ENCODE peak calls at places on chromosomes 13 and 19, in five cellular contexts. One of them, this sample, is unnamed.

GRCh38 chr13:112634102-112634501 is 46.1 kb upstream of the TUBGCP3 start:
- DNase-seq in A549: no peak
- DNase-seq in K562: no peak
- DNase-seq in IMR-90: no peak
- DNase-seq in HepG2: no peak
- DNase-seq in this sample: no peak

GRCh38 chr19:1172353-1173159 is 1.5 kb downstream of the SBNO2 start:
- DNase-seq in A549: peak
- DNase-seq in K562: no peak
- DNase-seq in IMR-90: peak
- DNase-seq in HepG2: no peak
- DNase-seq in this sample: no peak

GRCh38 chr13:88377852-88378251 is 706.7 kb downstream of the SLITRK5 start:
- DNase-seq in A549: no peak
- DNase-seq in K562: no peak
- DNase-seq in IMR-90: no peak
- DNase-seq in HepG2: no peak
- DNase-seq in this sample: no peak

GRCh38 chr19:45191324-45191845 is 12.8 kb downstream of the BLOC1S3 start:
- DNase-seq in A549: no peak
- DNase-seq in K562: no peak
- DNase-seq in IMR-90: no peak
- DNase-seq in HepG2: no peak
- DNase-seq in this sample: no peak

GRCh38 chr13:29684441-29684840 is 89.0 kb upstream of the SLC7A1 start:
- DNase-seq in A549: no peak
- DNase-seq in K562: no peak
- DNase-seq in IMR-90: peak
- DNase-seq in HepG2: no peak
- DNase-seq in this sample: no peak

GRCh38 chr13:51638497-51638871 is 54.2 kb downstream of the WDFY2 start:
- DNase-seq in A549: no peak
- DNase-seq in K562: no peak
- DNase-seq in IMR-90: no peak
- DNase-seq in HepG2: no peak
- DNase-seq in this sample: no peak

GRCh38 chr19:8610041-8610927 is at the start of gene ADAMTS10:
- DNase-seq in A549: no peak
- DNase-seq in K562: peak
- DNase-seq in IMR-90: peak
- DNase-seq in HepG2: no peak
- DNase-seq in this sample: no peak

GRCh38 chr19:39398297-39398864 is 7.2 kb downstream of the MED29 start:
- DNase-seq in A549: peak
- DNase-seq in K562: no peak
- DNase-seq in IMR-90: peak
- DNase-seq in HepG2: peak
- DNase-seq in this sample: no peak

GRCh38 chr19:45423589-45424190 is at the start of gene ERCC1:
- DNase-seq in A549: peak
- DNase-seq in K562: peak
- DNase-seq in IMR-90: peak
- DNase-seq in HepG2: peak
- DNase-seq in this sample: peak

GRCh38 chr19:55206664-55207500 is 2.4 kb downstream of the PTPRH start:
- DNase-seq in A549: peak
- DNase-seq in K562: peak
- DNase-seq in IMR-90: peak
- DNase-seq in HepG2: peak
- DNase-seq in this sample: peak

GRCh38 chr19:18648971-18649310 is 12.1 kb downstream of the KLHL26 start:
- DNase-seq in A549: no peak
- DNase-seq in K562: no peak
- DNase-seq in IMR-90: no peak
- DNase-seq in HepG2: no peak
- DNase-seq in this sample: no peak

GRCh38 chr19:18677156-18677555 is 6.3 kb upstream of the CRTC1 start:
- DNase-seq in A549: no peak
- DNase-seq in K562: no peak
- DNase-seq in IMR-90: no peak
- DNase-seq in HepG2: no peak
- DNase-seq in this sample: no peak

GRCh38 chr13:21124853-21125252 is 51.5 kb downstream of the SKA3 start:
- DNase-seq in A549: peak
- DNase-seq in K562: no peak
- DNase-seq in IMR-90: peak
- DNase-seq in HepG2: peak
- DNase-seq in this sample: no peak

GRCh38 chr19:33064117-33064777 is 441 bp downstream of the RHPN2 start:
- DNase-seq in A549: peak
- DNase-seq in K562: peak
- DNase-seq in IMR-90: no peak
- DNase-seq in HepG2: no peak
- DNase-seq in this sample: no peak

GRCh38 chr19:3576696-3577443 is 4.1 kb downstream of the HMG20B start:
- DNase-seq in A549: no peak
- DNase-seq in K562: peak
- DNase-seq in IMR-90: peak
- DNase-seq in HepG2: no peak
- DNase-seq in this sample: peak

GRCh38 chr19:47601180-47601904 is 7.6 kb upstream of the BICRA start:
- DNase-seq in A549: no peak
- DNase-seq in K562: no peak
- DNase-seq in IMR-90: no peak
- DNase-seq in HepG2: peak
- DNase-seq in this sample: no peak

GRCh38 chr13:113864303-113864890 is 521 bp upstream of the GAS6 start:
- DNase-seq in A549: no peak
- DNase-seq in K562: no peak
- DNase-seq in IMR-90: peak
- DNase-seq in HepG2: no peak
- DNase-seq in this sample: no peak

GRCh38 chr19:46297700-46298476 is 1.0 kb downstream of the HIF3A start:
- DNase-seq in A549: no peak
- DNase-seq in K562: peak
- DNase-seq in IMR-90: no peak
- DNase-seq in HepG2: no peak
- DNase-seq in this sample: no peak

GRCh38 chr13:66859078-66859477 is 371.1 kb downstream of the PCDH9 start:
- DNase-seq in A549: no peak
- DNase-seq in K562: no peak
- DNase-seq in IMR-90: peak
- DNase-seq in HepG2: no peak
- DNase-seq in this sample: no peak

GRCh38 chr19:6393982-6394412 is 1.0 kb upstream of the GTF2F1 start:
- DNase-seq in A549: no peak
- DNase-seq in K562: no peak
- DNase-seq in IMR-90: no peak
- DNase-seq in HepG2: no peak
- DNase-seq in this sample: no peak

GRCh38 chr13:91123456-91124127 is 223.9 kb upstream of the MIR17HG start:
- DNase-seq in A549: no peak
- DNase-seq in K562: no peak
- DNase-seq in IMR-90: no peak
- DNase-seq in HepG2: no peak
- DNase-seq in this sample: no peak

GRCh38 chr13:74191036-74191809 is 57.0 kb upstream of the KLF12 start:
- DNase-seq in A549: no peak
- DNase-seq in K562: no peak
- DNase-seq in IMR-90: peak
- DNase-seq in HepG2: no peak
- DNase-seq in this sample: no peak

GRCh38 chr19:15897738-15898276 is at the start of gene CYP4F2:
- DNase-seq in A549: no peak
- DNase-seq in K562: peak
- DNase-seq in IMR-90: no peak
- DNase-seq in HepG2: peak
- DNase-seq in this sample: no peak

GRCh38 chr13:51240888-51241475 is 18.8 kb downstream of the FAM124A start:
- DNase-seq in A549: no peak
- DNase-seq in K562: no peak
- DNase-seq in IMR-90: no peak
- DNase-seq in HepG2: no peak
- DNase-seq in this sample: peak

GRCh38 chr13:39105110-39105509 is 66.9 kb downstream of the NHLRC3 start:
- DNase-seq in A549: no peak
- DNase-seq in K562: no peak
- DNase-seq in IMR-90: no peak
- DNase-seq in HepG2: no peak
- DNase-seq in this sample: no peak

DNA sequence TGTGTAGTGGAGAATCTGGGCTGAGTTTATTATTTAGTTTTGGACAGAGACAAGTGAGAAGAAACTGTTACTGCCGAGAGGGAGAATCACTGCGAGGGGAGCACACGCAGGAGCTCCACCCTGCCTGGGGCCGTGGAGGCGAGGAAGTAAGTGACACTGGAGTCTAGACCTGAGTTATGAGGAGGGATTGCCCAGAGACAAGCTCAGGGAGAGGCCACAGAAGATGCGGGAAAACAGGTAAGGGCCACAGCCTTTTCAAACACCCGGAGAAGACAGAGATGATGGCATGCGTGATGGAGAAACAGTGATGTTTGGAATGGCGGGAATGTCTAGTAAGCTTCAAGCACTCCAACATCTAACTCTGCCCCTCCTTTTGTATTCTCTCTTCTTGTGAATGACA is 84.1 kb downstream of the TNFSF11 start:
- DNase-seq in A549: no peak
- DNase-seq in K562: no peak
- DNase-seq in IMR-90: no peak
- DNase-seq in HepG2: no peak
- DNase-seq in this sample: no peak
- TF ChIP-seq CEBPB in A549: no peak
- TF ChIP-seq CEBPB in K562: no peak
- TF ChIP-seq CEBPB in IMR-90: no peak
- TF ChIP-seq CEBPB in HepG2: no peak
- TF ChIP-seq CEBPB in this sample: no peak

GRCh38 chr19:12628040-12629022 is 17.6 kb downstream of the ZNF791 start:
- DNase-seq in A549: peak
- DNase-seq in K562: no peak
- DNase-seq in IMR-90: peak
- DNase-seq in HepG2: no peak
- DNase-seq in this sample: no peak

GRCh38 chr19:12623361-12624031 is 12.8 kb downstream of the ZNF791 start:
- DNase-seq in A549: no peak
- DNase-seq in K562: no peak
- DNase-seq in IMR-90: peak
- DNase-seq in HepG2: no peak
- DNase-seq in this sample: no peak

GRCh38 chr19:12626958-12627357 is 16.2 kb downstream of the ZNF791 start:
- DNase-seq in A549: no peak
- DNase-seq in K562: no peak
- DNase-seq in IMR-90: no peak
- DNase-seq in HepG2: no peak
- DNase-seq in this sample: no peak

GRCh38 chr19:12629215-12629614 is 18.5 kb downstream of the ZNF791 start:
- DNase-seq in A549: no peak
- DNase-seq in K562: no peak
- DNase-seq in IMR-90: no peak
- DNase-seq in HepG2: no peak
- DNase-seq in this sample: no peak
- TF ChIP-seq MAFK in A549: no peak
- TF ChIP-seq MAFK in K562: no peak
- TF ChIP-seq MAFK in IMR-90: no peak
- TF ChIP-seq MAFK in HepG2: no peak
- TF ChIP-seq MAFK in this sample: no peak

DNA sequence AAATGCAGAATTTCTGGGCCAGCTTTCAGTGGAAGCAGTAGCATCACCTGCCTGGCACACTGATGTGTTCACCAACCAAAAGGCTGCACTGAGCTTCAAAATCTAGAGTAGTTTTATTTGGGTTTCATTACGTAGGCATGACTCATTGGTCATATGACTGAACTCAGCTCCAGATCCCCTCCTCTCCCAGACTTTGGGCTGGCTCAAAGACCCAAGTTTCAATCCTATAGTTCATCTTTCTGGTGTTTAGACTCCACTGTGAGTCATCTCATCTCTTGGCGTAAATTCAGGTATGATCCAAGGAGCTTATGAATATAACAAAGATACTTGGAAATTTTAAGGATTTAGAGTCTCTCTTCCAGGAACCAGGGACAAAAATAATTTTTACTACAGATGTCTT is 17.7 kb downstream of the ZMYM5 start:
- DNase-seq in A549: peak
- DNase-seq in K562: peak
- DNase-seq in IMR-90: peak
- DNase-seq in HepG2: peak
- DNase-seq in this sample: no peak
- TF ChIP-seq RFX5 in A549: no peak
- TF ChIP-seq RFX5 in K562: no peak
- TF ChIP-seq RFX5 in IMR-90: no peak
- TF ChIP-seq RFX5 in HepG2: no peak
- TF ChIP-seq RFX5 in this sample: no peak

GRCh38 chr19:29714371-29714952 is 599 bp downstream of the C19orf12 start:
- DNase-seq in A549: no peak
- DNase-seq in K562: peak
- DNase-seq in IMR-90: no peak
- DNase-seq in HepG2: no peak
- DNase-seq in this sample: no peak

GRCh38 chr19:29715695-29716581 is 877 bp upstream of the C19orf12 start:
- DNase-seq in A549: peak
- DNase-seq in K562: no peak
- DNase-seq in IMR-90: no peak
- DNase-seq in HepG2: peak
- DNase-seq in this sample: no peak

GRCh38 chr19:29712744-29713516 is 2.1 kb downstream of the C19orf12 start:
- DNase-seq in A549: no peak
- DNase-seq in K562: no peak
- DNase-seq in IMR-90: no peak
- DNase-seq in HepG2: no peak
- DNase-seq in this sample: no peak

GRCh38 chr19:29717051-29717450 is 2.0 kb upstream of the C19orf12 start:
- DNase-seq in A549: no peak
- DNase-seq in K562: no peak
- DNase-seq in IMR-90: no peak
- DNase-seq in HepG2: no peak
- DNase-seq in this sample: no peak

DNA sequence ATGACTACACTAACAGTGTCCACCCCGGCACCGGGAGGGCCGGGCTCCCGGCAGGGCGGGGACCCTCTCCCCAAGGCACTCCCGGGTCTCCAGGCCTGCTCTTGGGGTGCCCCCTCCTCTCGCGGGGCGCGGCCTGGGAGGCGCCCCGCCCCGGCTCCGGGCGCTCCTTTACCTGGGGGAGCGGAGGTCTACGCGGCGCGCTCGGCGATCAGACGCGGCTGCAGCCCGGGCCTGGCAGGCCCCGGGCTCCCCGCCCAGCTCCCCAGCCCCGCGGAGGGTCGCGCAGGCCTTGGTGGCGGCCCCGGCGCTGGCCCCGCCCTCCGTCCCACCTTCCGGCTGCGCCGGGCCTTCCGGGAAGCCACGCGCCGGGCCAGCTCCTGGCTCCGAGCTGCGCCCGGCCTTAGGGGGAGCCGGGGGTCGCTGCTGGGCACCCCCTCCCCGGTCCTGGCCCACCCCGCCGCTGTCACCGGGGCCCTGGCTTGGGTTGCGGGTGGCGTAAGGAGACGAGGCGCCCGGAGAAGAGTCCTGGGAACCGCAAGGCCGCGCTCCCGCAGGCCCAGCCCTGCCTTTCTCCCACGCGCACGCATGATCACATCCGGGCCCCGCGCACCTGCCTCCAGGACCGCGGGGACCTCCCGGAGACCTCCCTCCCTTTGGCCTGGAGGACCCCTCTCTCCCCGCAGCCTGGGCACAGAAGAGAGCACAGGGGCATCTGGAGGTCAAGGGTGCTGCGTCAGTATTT is at the start of gene C19orf12:
- DNase-seq in A549: peak
- DNase-seq in K562: peak
- DNase-seq in IMR-90: peak
- DNase-seq in HepG2: peak
- DNase-seq in this sample: peak
- TF ChIP-seq CEBPB in A549: no peak
- TF ChIP-seq CEBPB in K562: no peak
- TF ChIP-seq CEBPB in IMR-90: no peak
- TF ChIP-seq CEBPB in HepG2: no peak
- TF ChIP-seq CEBPB in this sample: no peak

This sample was measured in H1.